ENCODE peak calls at places on chromosomes 11 and 22, in six cellular contexts. Q is cardiac fibroblast, Y is choroid plexus epithelial cell, I is mammary epithelial cell, H is lower lobe of right lung, E is astrocyte of the cerebellum. M is an unnamed sample.

GRCh38 chr22:44486538-44486937 is 11.5 kb downstream of the RTL6 start:
- DNase-seq in Q (peak), Y (no peak), I (no peak), H (no peak), E (no peak), M (no peak)

GRCh38 chr11:46006418-46007070 is 84.1 kb downstream of the LARGE2 start:
- DNase-seq in Q (peak), Y (peak), I (peak), H (no peak), E (peak), M (peak)

GRCh38 chr11:94302806-94303205 is 1.6 kb upstream of the IZUMO1R start:
- DNase-seq in Q (no peak), Y (no peak), I (no peak), H (no peak), E (no peak), M (no peak)

GRCh38 chr11:77590194-77590591 is 440 bp downstream of the AQP11 start:
- DNase-seq in Q (peak), Y (peak), I (no peak), H (no peak), E (peak), M (peak)

GRCh38 chr11:10459029-10459970 is 4.2 kb downstream of the AMPD3 start:
- DNase-seq in Q (no peak), Y (peak), I (no peak), H (no peak), E (no peak), M (no peak)

GRCh38 chr11:117970400-117971024 is 15.7 kb upstream of the IL10RA start:
- DNase-seq in Q (no peak), Y (no peak), I (peak), H (no peak), E (no peak), M (no peak)

GRCh38 chr11:34651551-34651950 is 30.7 kb downstream of the EHF start:
- DNase-seq in Q (peak), Y (no peak), I (no peak), H (no peak), E (no peak), M (no peak)

GRCh38 chr11:38547464-38547863 is 1949.4 kb upstream of the RAG2 start:
- DNase-seq in Q (no peak), Y (no peak), I (peak), H (no peak), E (no peak), M (no peak)

GRCh38 chr11:91239359-91239758 is 985.3 kb upstream of the FAT3 start:
- DNase-seq in Q (no peak), Y (no peak), I (peak), H (no peak), E (no peak), M (no peak)

GRCh38 chr22:33352768-33353167 is 294.6 kb upstream of the SYN3 start:
- DNase-seq in Q (no peak), Y (no peak), I (no peak), H (no peak), E (no peak), M (no peak)

GRCh38 chr11:68798221-68798813 is 43.4 kb downstream of the CPT1A start:
- DNase-seq in Q (peak), Y (peak), I (no peak), H (no peak), E (no peak), M (peak)

GRCh38 chr22:17559188-17559587 is 4.1 kb upstream of the SLC25A18 start:
- DNase-seq in Q (no peak), Y (no peak), I (no peak), H (no peak), E (no peak), M (no peak)

GRCh38 chr22:17566776-17567175 is 3.5 kb downstream of the SLC25A18 start:
- DNase-seq in Q (no peak), Y (no peak), I (no peak), H (no peak), E (no peak), M (no peak)

GRCh38 chr22:17565986-17566687 is 2.8 kb downstream of the SLC25A18 start:
- DNase-seq in Q (no peak), Y (no peak), I (no peak), H (no peak), E (no peak), M (no peak)

GRCh38 chr22:17563936-17564391 is 666 bp downstream of the SLC25A18 start:
- DNase-seq in Q (peak), Y (peak), I (no peak), H (no peak), E (no peak), M (peak)

GRCh38 chr22:17562906-17563870 is at the start of gene SLC25A18:
- DNase-seq in Q (peak), Y (peak), I (no peak), H (no peak), E (no peak), M (peak)
- H3K4me3 ChIP-seq in Q (no peak), Y (no peak), I (no peak), H (peak), E (no peak), M (no peak)

DNA sequence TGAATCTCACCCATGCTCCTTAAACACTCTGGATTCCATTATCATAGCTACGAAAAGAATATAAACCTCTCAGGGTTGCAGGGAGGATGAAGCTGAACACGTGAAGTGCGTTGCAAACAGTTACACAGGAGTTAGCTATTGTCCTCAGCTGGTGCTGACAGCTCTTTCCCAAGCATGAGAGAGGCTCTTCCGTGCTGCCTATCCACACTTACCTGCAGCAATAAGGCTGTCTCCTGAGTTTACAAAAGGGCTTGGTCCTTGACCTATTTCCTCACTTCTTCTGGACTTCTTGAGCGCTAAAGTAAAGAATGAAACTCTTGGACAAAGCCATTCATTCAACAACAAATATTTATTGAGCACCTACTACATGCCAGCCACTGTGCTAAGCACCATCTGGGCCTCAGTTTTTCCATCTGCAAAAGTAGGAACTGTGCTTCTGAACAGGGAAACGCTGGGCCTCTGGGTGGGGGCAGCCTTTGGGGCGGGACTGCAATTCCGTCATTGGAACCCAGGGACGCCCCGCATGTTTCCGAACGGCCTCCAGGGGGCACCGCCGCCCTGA is 749 bp upstream of the ARL2 start:
- DNase-seq in Q (peak), Y (peak), I (no peak), H (peak), E (peak), M (peak)
- TF ChIP-seq CTCF in Q (peak), Y (peak), I (peak), H (peak), E (peak), M (peak)

GRCh38 chr22:37231406-37232139 is 12.5 kb downstream of the RAC2 start:
- DNase-seq in Q (no peak), Y (no peak), I (no peak), H (peak), E (no peak), M (no peak)
- H3K4me3 ChIP-seq in Q (no peak), Y (no peak), I (no peak), H (no peak), E (no peak), M (no peak)

GRCh38 chr11:67453816-67454732 is 1.1 kb upstream of the CABP4 start:
- DNase-seq in Q (no peak), Y (no peak), I (no peak), H (no peak), E (no peak), M (no peak)

GRCh38 chr11:67455054-67455453 is at the start of gene CABP4:
- DNase-seq in Q (no peak), Y (no peak), I (no peak), H (no peak), E (no peak), M (no peak)

GRCh38 chr11:67450796-67451657 is 1.5 kb downstream of the GPR152 start:
- DNase-seq in Q (no peak), Y (no peak), I (no peak), H (no peak), E (no peak), M (no peak)

GRCh38 chr11:67451658-67451976 is 912 bp downstream of the GPR152 start:
- DNase-seq in Q (no peak), Y (no peak), I (no peak), H (no peak), E (no peak), M (no peak)

GRCh38 chr11:67452141-67452952 is at the start of gene GPR152:
- DNase-seq in Q (no peak), Y (no peak), I (no peak), H (no peak), E (no peak), M (no peak)
- TF ChIP-seq CTCF in Q (no peak), Y (no peak), I (no peak), H (peak), E (peak), M (no peak)

GRCh38 chr11:126188332-126189108 is 22.9 kb downstream of the RPUSD4 start:
- DNase-seq in Q (no peak), Y (no peak), I (no peak), H (no peak), E (no peak), M (no peak)
- H3K4me3 ChIP-seq in Q (no peak), Y (no peak), I (no peak), H (no peak), E (no peak), M (no peak)

DNA sequence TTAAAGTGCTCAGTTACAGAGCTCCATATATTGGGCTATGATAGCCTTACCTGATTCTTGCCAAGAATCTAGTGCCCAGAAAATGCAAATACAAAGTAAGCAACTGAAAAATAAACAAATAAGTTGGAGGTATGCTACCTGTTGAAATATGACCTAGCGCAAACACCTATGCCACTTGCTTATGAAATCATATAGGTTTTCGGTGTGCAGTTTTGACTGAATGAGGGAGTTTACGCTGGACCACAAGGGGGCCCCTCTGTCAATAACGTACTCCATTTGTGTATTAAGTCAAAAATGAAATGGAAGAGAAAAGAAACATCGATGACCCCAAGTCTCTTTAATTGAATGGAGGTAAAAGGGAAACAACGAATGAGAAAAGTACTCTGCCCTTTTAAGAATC is 84.9 kb upstream of the TRIM77 start:
- DNase-seq in Q (no peak), Y (peak), I (no peak), H (no peak), E (no peak), M (no peak)
- TF ChIP-seq CTCF in Q (no peak), Y (peak), I (no peak), H (no peak), E (no peak), M (no peak)

GRCh38 chr11:128828350-128828749 is 38.7 kb downstream of the KCNJ1 start:
- DNase-seq in Q (no peak), Y (no peak), I (no peak), H (no peak), E (no peak), M (no peak)

GRCh38 chr11:128830290-128830813 is 36.7 kb downstream of the KCNJ1 start:
- DNase-seq in Q (no peak), Y (no peak), I (no peak), H (no peak), E (no peak), M (no peak)

GRCh38 chr11:128827494-128827893 is 39.6 kb downstream of the KCNJ1 start:
- DNase-seq in Q (no peak), Y (no peak), I (no peak), H (no peak), E (no peak), M (no peak)

GRCh38 chr11:128831781-128832497 is 35.2 kb downstream of the KCNJ1 start:
- DNase-seq in Q (no peak), Y (no peak), I (no peak), H (no peak), E (no peak), M (no peak)

GRCh38 chr11:128830836-128831780 is 36.0 kb downstream of the KCNJ1 start:
- DNase-seq in Q (peak), Y (peak), I (peak), H (peak), E (peak), M (peak)
- H3K4me3 ChIP-seq in Q (no peak), Y (no peak), I (no peak), H (peak), E (no peak), M (no peak)

DNA sequence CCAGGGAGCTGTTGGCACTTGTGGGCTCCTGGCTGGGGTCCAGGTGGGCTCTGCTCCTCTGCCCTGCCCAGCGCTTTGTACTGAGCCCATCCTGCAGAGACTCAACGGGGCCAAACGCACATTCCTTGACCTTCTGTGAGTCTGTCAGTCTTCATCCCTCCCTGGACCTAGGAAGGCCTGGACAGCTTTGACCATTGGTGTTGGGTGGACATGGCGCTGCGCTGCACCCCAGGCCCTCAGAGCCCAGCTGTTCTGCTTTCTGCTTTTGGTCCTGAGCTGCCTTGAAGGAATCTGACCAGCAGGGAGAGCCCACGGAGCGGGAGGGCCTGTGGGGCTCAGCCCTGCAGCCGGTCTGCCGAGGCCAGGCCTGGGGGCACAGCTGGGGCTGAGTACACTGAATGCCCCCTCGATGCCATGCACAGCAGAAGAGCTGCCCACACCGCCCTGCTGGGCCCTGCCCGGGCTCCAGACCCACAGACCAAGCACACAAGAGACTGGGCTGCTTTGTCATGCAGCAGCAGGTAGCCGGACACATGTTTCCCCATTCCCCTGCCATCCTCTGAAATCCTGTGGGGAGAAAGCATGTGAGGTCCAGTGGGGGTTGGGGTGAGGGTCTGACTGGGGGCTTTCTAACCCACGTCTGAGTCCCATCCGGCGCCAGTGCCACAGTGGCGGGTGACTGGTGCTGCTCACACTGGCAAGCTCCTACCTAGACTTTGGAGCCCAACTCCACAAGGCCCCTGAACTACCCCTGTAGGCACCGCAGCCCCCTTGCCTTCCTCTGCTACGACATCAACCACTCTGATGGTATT is 24.1 kb upstream of the CCDC188 start:
- DNase-seq in Q (peak), Y (peak), I (no peak), H (no peak), E (no peak), M (no peak)
- TF ChIP-seq CTCF in Q (peak), Y (peak), I (peak), H (no peak), E (peak), M (peak)

DNA sequence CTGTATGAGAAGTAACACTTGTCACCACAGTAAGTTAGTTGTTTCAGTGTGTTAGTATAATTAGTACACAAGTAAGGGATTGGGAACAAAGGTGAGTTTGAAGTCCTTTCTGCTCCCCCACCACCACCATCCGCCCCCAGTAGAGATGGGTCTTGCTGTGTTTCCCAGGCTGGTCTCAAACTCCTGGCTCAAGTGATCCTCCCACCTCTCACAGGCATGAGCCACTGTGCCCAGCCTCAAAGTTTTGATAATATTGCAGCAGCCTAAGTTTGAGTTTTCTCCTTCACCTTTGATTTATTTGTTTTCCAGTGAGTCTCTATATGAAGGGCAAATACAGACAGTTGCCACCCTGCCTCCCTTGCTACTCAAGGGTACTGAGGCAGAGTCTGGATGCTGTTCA is 23.7 kb upstream of the GRK2 start:
- DNase-seq in Q (no peak), Y (no peak), I (no peak), H (no peak), E (no peak), M (no peak)
- H3K4me3 ChIP-seq in Q (no peak), Y (no peak), I (no peak), H (no peak), E (no peak), M (no peak)

GRCh38 chr11:11793073-11793472 is 48.7 kb upstream of the USP47 start:
- DNase-seq in Q (no peak), Y (no peak), I (no peak), H (no peak), E (no peak), M (no peak)

GRCh38 chr11:11786771-11787170 is 55.0 kb upstream of the USP47 start:
- DNase-seq in Q (peak), Y (peak), I (no peak), H (no peak), E (peak), M (peak)

GRCh38 chr11:11788067-11788710 is 53.6 kb upstream of the USP47 start:
- DNase-seq in Q (no peak), Y (no peak), I (no peak), H (no peak), E (no peak), M (no peak)

GRCh38 chr11:11787305-11788066 is 54.3 kb upstream of the USP47 start:
- DNase-seq in Q (peak), Y (peak), I (peak), H (peak), E (peak), M (peak)

GRCh38 chr11:11789735-11790369 is 51.9 kb upstream of the USP47 start:
- DNase-seq in Q (peak), Y (peak), I (no peak), H (no peak), E (no peak), M (peak)
- TF ChIP-seq CTCF in Q (peak), Y (peak), I (peak), H (peak), E (peak), M (peak)